ENCODE peak calls at places on chromosomes 16 and 17, in nine cellular contexts. R, B, G, N, L, M, J, U and W are unnamed samples. For H3K4me1, the result is how much of the 10 kb centered on the place peaks cover.

GRCh38 chr17:31448467-31449077 is 57.1 kb downstream of the RAB11FIP4 start:
- DNase-seq in R (no peak), B (no peak), G (no peak), N (no peak), L (no peak), M (no peak), J (peak), U (no peak), W (no peak)

GRCh38 chr17:73663614-73664013 is 19.4 kb upstream of the SDK2 start:
- DNase-seq in R (no peak), B (no peak), G (no peak), N (no peak), L (no peak), M (no peak), J (no peak), U (no peak), W (no peak)

GRCh38 chr16:2471016-2471652 is at the start of gene NTN3:
- DNase-seq in R (no peak), B (no peak), G (no peak), N (no peak), L (no peak), M (no peak), J (peak), U (no peak), W (peak)

GRCh38 chr17:33778505-33779398 is 476.3 kb upstream of the CCL2 start:
- DNase-seq in R (no peak), B (no peak), G (peak), N (peak), L (peak), M (peak), J (peak), U (no peak), W (peak)

GRCh38 chr16:70416748-70417616 is 21.9 kb downstream of the ST3GAL2 start:
- DNase-seq in R (no peak), B (no peak), G (no peak), N (no peak), L (no peak), M (no peak), J (no peak), U (no peak), W (no peak)

GRCh38 chr16:85401370-85401916 is 211.7 kb upstream of the GSE1 start:
- DNase-seq in R (peak), B (no peak), G (peak), N (no peak), L (no peak), M (no peak), J (no peak), U (peak), W (peak)

GRCh38 chr17:2598166-2598565 is 4.7 kb downstream of the PAFAH1B1 start:
- DNase-seq in R (no peak), B (no peak), G (no peak), N (peak), L (no peak), M (no peak), J (peak), U (no peak), W (no peak)

GRCh38 chr17:60327122-60327869 is 64.6 kb downstream of the USP32 start:
- DNase-seq in R (no peak), B (no peak), G (no peak), N (no peak), L (no peak), M (no peak), J (no peak), U (no peak), W (peak)

GRCh38 chr17:82035488-82035887 is 2.0 kb downstream of the DCXR start:
- DNase-seq in R (no peak), B (no peak), G (no peak), N (no peak), L (no peak), M (no peak), J (no peak), U (no peak), W (no peak)

GRCh38 chr16:70552675-70553074 is 29.1 kb downstream of the SF3B3 start:
- DNase-seq in R (no peak), B (no peak), G (no peak), N (no peak), L (no peak), M (no peak), J (no peak), U (no peak), W (no peak)

GRCh38 chr16:28210979-28211505 is 723 bp downstream of the XPO6 start:
- DNase-seq in R (peak), B (peak), G (peak), N (peak), L (peak), M (peak), J (peak), U (peak), W (peak)

DNA sequence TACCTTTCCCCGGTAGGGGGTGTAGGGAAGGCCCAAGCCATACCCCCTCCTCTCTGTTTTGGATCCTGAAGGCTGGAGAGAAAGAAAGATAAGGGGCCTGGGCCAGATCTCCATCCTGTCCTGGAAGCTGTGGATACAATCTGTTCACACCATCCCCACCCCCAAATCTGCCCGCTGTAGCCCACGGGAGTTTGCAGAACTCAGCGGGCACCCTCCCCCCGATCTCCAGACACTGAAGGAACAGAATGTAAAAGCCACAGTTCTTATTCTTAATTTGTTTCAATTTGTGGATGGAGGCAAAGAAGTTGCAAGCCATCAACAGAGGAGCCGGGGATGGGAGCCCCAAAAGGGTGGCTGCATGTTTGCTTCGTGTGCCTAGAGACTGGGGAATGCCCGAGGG is 27.2 kb downstream of the GJD3 start:
- DNase-seq in R (no peak), B (no peak), G (no peak), N (no peak), L (no peak), M (no peak), J (no peak), U (no peak), W (no peak)
- H3K4me1 ChIP-seq in R (under half), B (half or more), G (half or more), N (under half), L (half or more), M (half or more), J (under half), U (under half), W (under half)

DNA sequence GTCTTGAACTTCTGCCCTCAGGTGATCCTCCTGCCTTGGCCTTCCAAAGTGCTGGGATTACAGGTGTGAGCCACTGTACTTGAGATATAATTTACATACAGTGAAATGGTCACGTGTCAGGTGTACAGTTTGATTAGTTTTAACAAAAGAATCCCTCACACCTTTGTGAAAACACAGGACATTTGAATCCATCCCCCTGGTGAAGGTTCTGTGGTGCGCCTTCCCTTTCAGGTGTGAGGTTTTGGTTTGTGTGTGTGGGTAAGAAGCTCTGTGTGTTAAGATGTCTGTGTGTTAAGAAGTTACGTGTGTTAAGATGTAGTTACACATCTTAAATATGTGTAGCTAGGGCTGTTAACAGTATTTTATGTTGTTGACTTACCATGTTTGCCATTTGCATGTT is 4.4 kb downstream of the SEC14L1 start:
- DNase-seq in R (no peak), B (no peak), G (no peak), N (no peak), L (no peak), M (no peak), J (no peak), U (no peak), W (no peak)
- H3K4me3 ChIP-seq in R (no peak), B (peak), G (no peak), N (no peak), L (no peak), M (no peak), J (peak), U (peak), W (no peak)

DNA sequence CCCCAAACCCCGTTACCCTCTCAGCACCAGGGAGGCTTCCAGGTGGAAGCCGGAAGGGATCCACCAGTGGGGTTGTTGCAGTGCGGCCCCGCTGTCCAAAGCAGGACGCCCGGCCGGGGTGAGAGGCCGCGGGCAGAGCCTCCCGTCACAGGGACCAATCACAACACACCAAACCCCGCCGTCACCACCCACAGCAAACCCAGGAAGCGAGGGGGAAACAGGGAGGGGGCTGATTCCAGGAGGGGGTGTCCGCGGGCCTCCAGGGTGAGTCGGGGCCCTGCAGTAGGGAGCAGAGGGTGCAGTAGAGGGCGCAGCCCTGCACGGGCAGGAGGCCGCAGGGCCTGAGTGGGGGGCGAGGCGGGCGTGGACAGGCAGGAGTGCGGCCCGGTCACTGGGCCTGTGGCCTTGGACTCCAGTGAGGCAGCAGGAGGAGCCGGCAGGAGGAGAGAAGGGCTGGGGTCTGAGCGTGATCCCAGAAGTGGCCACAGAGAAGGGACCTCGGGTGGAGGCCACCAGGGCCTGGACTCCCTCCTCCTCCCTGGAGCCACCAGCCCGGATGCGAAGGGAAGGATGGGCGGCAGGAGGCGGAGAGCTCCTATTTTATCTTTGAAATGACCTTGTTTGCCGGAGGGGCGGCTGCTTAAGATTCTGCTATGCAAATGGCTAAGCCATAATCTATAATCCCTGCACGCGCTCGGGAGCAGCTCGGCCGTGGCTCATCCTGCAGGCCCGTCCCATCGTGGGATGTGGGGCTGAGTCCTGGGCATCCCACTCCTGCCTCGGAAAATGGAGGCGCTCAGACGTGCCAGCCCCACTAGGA is 41.5 kb downstream of the ZFPM1 start:
- DNase-seq in R (no peak), B (no peak), G (peak), N (no peak), L (no peak), M (no peak), J (no peak), U (no peak), W (no peak)
- TF ChIP-seq CTCF in R (no peak), B (no peak), G (no peak), N (no peak), L (no peak), M (no peak), J (no peak), U (no peak), W (no peak)

DNA sequence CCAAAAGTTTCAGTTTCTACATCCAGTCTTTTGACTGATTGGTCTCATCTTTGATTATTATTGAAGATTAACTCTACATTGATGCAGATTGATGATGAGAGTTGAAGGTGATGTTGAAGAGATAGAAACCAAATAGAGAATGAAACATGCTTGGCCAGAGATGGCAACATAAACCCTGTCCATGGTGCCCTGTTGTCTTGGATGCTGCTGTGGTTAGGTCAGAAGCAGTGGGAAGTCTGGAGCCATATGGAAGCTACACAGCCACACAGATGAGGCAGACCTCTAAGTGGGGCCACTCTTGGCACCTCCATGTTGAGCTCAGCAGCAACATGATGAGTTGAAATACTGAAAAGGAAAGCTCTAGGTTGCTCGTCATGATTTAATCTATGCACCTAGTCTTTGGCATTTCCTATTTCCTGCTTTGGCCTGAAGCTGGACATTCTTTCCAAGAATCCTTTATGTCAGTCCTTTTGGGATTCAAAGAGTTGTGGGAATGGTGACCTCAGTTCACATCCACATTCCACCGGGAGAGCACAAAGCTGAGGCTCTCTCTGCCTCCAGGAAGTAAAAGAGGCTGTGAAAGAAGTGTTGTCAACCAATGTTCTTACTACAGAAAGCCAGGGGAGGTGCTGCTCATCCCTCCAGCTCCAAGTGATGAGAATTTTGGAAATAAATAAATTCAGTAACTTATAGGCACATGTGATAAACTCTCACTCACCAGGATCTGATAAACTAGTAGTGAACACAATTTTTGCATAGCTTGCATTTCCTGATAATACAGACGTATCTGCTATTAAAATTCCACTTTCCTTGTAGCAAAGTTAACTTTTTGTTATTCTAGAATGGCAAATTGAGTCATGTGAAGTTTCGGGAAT is 127.7 kb upstream of the MAF start:
- DNase-seq in R (no peak), B (no peak), G (no peak), N (no peak), L (no peak), M (no peak), J (no peak), U (no peak), W (no peak)
- H3K4me1 ChIP-seq in R (under half), B (under half), G (under half), N (under half), L (under half), M (under half), J (under half), U (under half), W (under half)

GRCh38 chr17:76453431-76453743 is 435 bp upstream of the UBE2O start:
- DNase-seq in R (no peak), B (no peak), G (no peak), N (no peak), L (no peak), M (no peak), J (no peak), U (no peak), W (no peak)
- H3K4me3 ChIP-seq in R (peak), B (no peak), G (peak), N (no peak), L (peak), M (peak), J (no peak), U (no peak), W (no peak)

GRCh38 chr17:79126139-79126538 is 51.5 kb downstream of the ENGASE start:
- DNase-seq in R (no peak), B (no peak), G (no peak), N (no peak), L (no peak), M (no peak), J (peak), U (no peak), W (peak)
- TF ChIP-seq CTCF in R (peak), B (no peak), G (no peak), N (no peak), L (no peak), M (peak), J (peak), U (no peak), W (peak)

DNA sequence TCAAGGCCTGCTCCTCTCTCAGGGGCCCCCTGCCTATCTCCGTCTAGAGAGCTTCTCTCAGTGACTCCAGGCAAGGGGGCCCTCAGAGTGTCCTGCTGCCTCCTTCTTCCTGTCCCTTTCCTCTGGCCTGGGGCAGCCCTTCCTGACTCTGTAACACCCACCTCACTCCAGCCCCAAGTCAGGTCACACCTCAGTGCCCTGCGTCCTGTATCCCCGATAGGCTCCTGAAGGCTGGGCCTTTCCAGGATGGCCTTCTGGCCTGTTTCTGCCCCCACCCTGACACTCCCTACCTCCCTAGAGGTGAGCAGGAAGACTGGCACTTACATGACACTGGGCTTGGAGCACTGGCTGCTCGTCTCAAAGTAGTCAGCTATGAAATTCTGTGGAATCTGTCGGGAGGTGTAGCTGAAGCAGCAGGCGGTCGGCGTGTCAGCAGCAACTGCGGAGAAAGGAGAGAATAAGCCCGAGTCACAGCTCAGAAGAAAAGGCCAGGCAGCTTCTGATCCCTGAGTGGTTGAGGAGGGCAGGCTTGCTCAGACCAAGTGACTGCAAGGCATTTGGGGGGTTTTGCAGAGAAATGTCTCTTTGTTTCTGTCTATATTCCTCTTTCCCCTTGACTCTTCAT is 972 bp downstream of the CCL3L1 start:
- DNase-seq in R (no peak), B (no peak), G (no peak), N (no peak), L (no peak), M (no peak), J (no peak), U (no peak), W (no peak)
- H3K4me1 ChIP-seq in R (under half), B (under half), G (under half), N (under half), L (under half), M (under half), J (under half), U (under half), W (under half)

DNA sequence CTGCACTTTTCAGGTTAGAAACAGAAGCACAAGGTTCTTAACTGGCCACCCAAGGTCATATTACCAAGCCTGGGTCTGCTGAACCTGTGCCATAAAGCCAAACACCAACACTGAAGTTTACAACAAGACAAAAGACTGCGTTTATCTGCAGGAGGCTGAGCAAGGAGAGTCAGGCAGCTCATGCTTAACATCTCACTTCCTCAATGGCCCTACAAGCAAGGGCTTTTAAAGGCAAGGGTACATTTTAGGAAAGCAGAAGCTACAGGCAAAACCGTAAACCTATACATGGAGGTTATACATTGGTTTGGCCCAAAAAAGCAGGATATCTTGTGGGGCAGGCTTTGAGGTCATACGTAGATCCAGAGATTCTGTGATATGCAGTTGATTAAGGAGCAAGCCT is 91.2 kb downstream of the GNAO1 start:
- DNase-seq in R (no peak), B (no peak), G (no peak), N (no peak), L (no peak), M (no peak), J (no peak), U (no peak), W (no peak)
- H3K4me3 ChIP-seq in R (no peak), B (no peak), G (no peak), N (no peak), L (no peak), M (no peak), J (no peak), U (no peak), W (no peak)

GRCh38 chr16:25135239-25135878 is 23.8 kb downstream of the LCMT1 start:
- DNase-seq in R (no peak), B (no peak), G (no peak), N (peak), L (no peak), M (peak), J (peak), U (no peak), W (no peak)
- TF ChIP-seq CTCF in R (peak), B (no peak), G (no peak), N (peak), L (no peak), M (peak), J (peak), U (peak), W (peak)

DNA sequence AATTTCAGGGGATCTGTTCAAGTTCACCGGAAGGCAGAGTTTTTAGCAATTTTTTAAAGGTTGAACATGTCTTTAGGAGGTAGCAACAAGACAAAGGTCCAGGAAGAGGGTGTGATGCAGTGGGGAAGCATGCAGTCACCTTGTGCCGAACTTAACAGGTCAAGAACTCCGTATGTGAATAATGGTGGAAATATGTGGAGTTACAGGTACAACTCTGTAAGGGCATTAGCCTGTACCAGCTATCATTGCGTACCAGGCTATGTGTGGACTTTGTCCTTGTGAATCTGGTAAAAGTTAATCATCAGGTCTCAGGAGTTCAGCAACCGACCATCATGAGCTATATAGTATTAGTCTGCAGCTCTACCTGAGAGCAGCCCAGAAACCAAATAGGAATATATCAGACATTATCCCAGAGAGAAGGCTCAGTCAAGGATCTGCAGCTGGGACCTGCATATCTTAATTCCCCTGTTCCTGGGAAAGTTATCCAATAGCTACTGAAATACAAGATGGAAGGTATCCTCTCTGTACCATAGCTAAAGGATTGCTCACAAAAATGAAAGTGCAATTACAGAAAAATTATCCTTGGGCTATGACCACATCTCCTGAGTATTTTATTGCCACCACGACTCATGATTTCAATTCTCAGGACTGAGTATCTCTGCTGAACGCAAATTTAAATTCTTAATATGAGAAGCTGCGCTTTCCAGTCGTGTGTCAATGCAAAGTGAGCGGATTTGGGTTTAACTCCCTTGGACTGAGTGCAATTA is 469.3 kb downstream of the CDH13 start:
- DNase-seq in R (peak), B (no peak), G (no peak), N (peak), L (no peak), M (no peak), J (peak), U (no peak), W (no peak)
- H3K4me1 ChIP-seq in R (under half), B (under half), G (under half), N (under half), L (under half), M (under half), J (under half), U (under half), W (under half)